ENCODE peak calls at places on chromosomes 4 and X, in nine cellular contexts. C, I, X, A, K, V, Z, M and Y are unnamed samples.

GRCh38 chr4:2303686-2304320 is 41.9 kb upstream of the MXD4 start:
- DNase-seq in V (no peak), I (peak), A (no peak), K (no peak), X (no peak), Z (no peak), C (no peak), M (no peak), Y (peak)

GRCh38 chr4:87033902-87034301 is 99.1 kb downstream of the AFF1 start:
- DNase-seq in X (no peak), M (no peak), I (no peak), A (no peak), Z (no peak), K (no peak), C (no peak), V (no peak), Y (no peak)

GRCh38 chrX:19888419-19888879 is 1.0 kb upstream of the SH3KBP1 start:
- DNase-seq in X (no peak), A (peak), Z (peak), V (peak), M (peak), C (no peak), K (peak), I (peak), Y (peak)

GRCh38 chrX:149286940-149287349 is 218.2 kb downstream of the IDS start:
- DNase-seq in M (peak), C (no peak), I (peak), V (peak), Z (peak), A (peak), K (peak), X (no peak), Y (no peak)

GRCh38 chr4:151455212-151455611 is 46.2 kb downstream of the FHIP1A start:
- DNase-seq in C (no peak), V (no peak), K (no peak), X (no peak), M (no peak), I (no peak), Z (no peak), A (no peak), Y (no peak)

GRCh38 chr4:89482248-89482647 is 174.6 kb upstream of the GPRIN3 start:
- DNase-seq in M (no peak), I (no peak), K (peak), V (peak), C (no peak), A (peak), X (no peak), Z (peak), Y (no peak)

GRCh38 chr4:118206627-118207026 is 146.2 kb downstream of the PRSS12 start:
- DNase-seq in M (no peak), X (no peak), V (no peak), I (no peak), K (no peak), A (peak), Z (peak), C (no peak), Y (no peak)

GRCh38 chr4:56149601-56150000 is 200.9 kb downstream of the CEP135 start:
- DNase-seq in C (no peak), V (no peak), Z (peak), A (peak), X (no peak), K (no peak), I (no peak), M (no peak), Y (no peak)

GRCh38 chr4:176525576-176525975 is 205.8 kb downstream of the SPCS3 start:
- DNase-seq in C (no peak), M (no peak), V (no peak), I (no peak), Z (no peak), X (no peak), K (no peak), A (no peak), Y (no peak)

GRCh38 chrX:71995122-71995521 is 84.5 kb downstream of the NHSL2 start:
- DNase-seq in A (no peak), M (no peak), V (no peak), K (no peak), X (no peak), I (no peak), C (no peak), Z (no peak), Y (no peak)

GRCh38 chr4:102438873-102439614 is 62.1 kb upstream of the NFKB1 start:
- DNase-seq in M (no peak), A (peak), K (peak), V (peak), I (peak), X (no peak), Z (peak), C (no peak), Y (no peak)

GRCh38 chr4:125762537-125762936 is 447.8 kb downstream of the FAT4 start:
- DNase-seq in A (no peak), K (no peak), I (no peak), V (no peak), Z (no peak), M (no peak), X (no peak), C (no peak), Y (no peak)

GRCh38 chr4:127239902-127240575 is 392.7 kb upstream of the INTU start:
- DNase-seq in V (peak), M (no peak), K (no peak), Z (no peak), I (no peak), X (no peak), A (no peak), C (no peak), Y (no peak)

GRCh38 chr4:113972781-113973180 is 6.7 kb downstream of the ARSJ start:
- DNase-seq in Z (no peak), M (no peak), A (no peak), V (no peak), I (no peak), K (no peak), X (no peak), C (no peak), Y (no peak)

GRCh38 chrX:136802515-136802914 is 21.8 kb upstream of the ARHGEF6 start:
- DNase-seq in X (no peak), V (no peak), A (no peak), M (no peak), C (no peak), K (no peak), Z (no peak), I (no peak), Y (no peak)

GRCh38 chrX:136810493-136810892 is 29.8 kb upstream of the ARHGEF6 start:
- DNase-seq in V (peak), I (no peak), M (no peak), C (no peak), X (no peak), A (no peak), Z (no peak), K (no peak), Y (no peak)

GRCh38 chrX:136812286-136812685 is 31.6 kb upstream of the ARHGEF6 start:
- DNase-seq in Z (peak), M (no peak), A (peak), K (no peak), I (no peak), V (no peak), X (no peak), C (no peak), Y (no peak)

GRCh38 chrX:136806891-136807410 is 26.2 kb upstream of the ARHGEF6 start:
- DNase-seq in C (no peak), V (no peak), Z (no peak), X (no peak), M (no peak), K (no peak), A (no peak), I (no peak), Y (no peak)
- TF ChIP-seq CTCF in C (no peak), V (no peak), Z (no peak), X (no peak), M (no peak), K (no peak), A (no peak), I (no peak), Y (no peak)

GRCh38 chrX:17564689-17565409 is 172.4 kb upstream of the SCML1 start:
- DNase-seq in X (no peak), M (no peak), Z (no peak), V (no peak), C (no peak), K (peak), A (peak), I (no peak), Y (no peak)

GRCh38 chrX:17563076-17563475 is 174.2 kb upstream of the SCML1 start:
- DNase-seq in X (no peak), I (no peak), V (no peak), K (no peak), Z (no peak), M (no peak), A (no peak), C (no peak), Y (no peak)

GRCh38 chrX:17563515-17563914 is 173.8 kb upstream of the SCML1 start:
- DNase-seq in C (no peak), M (no peak), I (no peak), V (no peak), X (no peak), K (no peak), A (no peak), Z (peak), Y (no peak)

GRCh38 chrX:17560385-17560784 is 176.9 kb upstream of the SCML1 start:
- DNase-seq in M (no peak), I (no peak), X (no peak), A (no peak), C (no peak), K (no peak), V (no peak), Z (no peak), Y (no peak)

DNA sequence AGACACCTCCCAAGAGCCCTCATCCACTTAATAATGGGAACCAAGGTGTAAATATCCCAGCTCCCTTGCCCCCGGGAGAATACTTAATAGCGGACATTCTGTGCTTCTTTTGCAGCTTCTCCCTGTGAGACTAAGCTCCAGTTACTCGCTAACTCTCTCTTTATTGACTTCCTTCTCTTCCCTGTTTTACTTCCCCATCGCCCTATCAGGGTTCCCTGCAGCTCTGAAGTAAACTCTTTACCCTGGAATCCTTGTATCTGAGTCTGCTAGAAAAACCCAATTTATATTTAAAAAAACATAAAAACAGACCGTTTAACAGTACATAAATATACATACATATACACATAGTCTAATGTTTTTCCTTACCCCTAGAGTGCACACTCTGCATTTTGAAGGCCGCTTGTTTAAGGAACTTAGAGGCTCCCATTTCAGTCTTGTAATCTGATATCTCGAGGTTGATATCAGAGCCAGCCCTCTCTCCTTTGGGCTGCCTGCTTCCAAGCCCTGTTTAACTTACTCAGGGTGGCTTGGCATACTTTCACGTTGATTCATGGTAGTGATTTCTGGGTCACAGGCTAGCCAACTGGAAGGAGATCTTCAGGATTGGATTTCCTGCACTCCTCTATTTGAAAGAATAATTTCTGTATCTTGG is 177.4 kb upstream of the SCML1 start:
- DNase-seq in A (peak), I (no peak), V (peak), K (peak), X (no peak), Z (peak), M (no peak), C (no peak), Y (no peak)
- TF ChIP-seq CTCF in A (no peak), I (no peak), V (no peak), K (no peak), X (no peak), Z (peak), M (no peak), C (no peak), Y (no peak)

GRCh38 chr4:129926936-129927335 is 831.0 kb downstream of the C4orf33 start:
- DNase-seq in I (no peak), Z (no peak), A (no peak), X (no peak), V (peak), K (peak), M (no peak), C (no peak), Y (no peak)
- TF ChIP-seq CTCF in I (no peak), Z (no peak), A (no peak), X (no peak), V (peak), K (peak), M (no peak), C (peak), Y (no peak)

GRCh38 chr4:128565565-128566186 is 243.8 kb upstream of the JADE1 start:
- DNase-seq in V (peak), K (peak), A (peak), M (peak), X (peak), Z (no peak), I (peak), C (no peak), Y (peak)
- TF ChIP-seq CTCF in V (peak), K (peak), A (peak), M (peak), X (peak), Z (peak), I (peak), C (peak), Y (no peak)

DNA sequence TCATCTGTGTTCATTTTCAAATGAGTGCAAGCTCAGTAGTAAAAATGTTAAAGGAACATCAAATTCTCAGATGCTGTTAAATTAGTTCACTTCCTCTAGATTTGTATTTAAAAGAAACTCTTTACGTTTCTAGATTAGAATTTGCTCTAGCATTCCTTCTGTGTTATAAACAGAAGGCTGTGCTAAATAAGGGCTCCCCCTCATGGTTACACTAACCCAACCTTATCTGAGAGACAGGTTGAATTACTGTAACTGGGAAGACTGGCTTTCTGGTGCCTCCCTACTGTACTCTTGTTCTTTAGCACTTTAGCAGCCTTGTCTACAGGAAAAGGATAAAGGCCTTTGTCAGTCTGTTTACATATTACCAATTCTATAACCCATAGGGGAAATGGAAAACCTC is 56.8 kb downstream of the RXFP1 start:
- DNase-seq in V (peak), C (no peak), K (peak), M (no peak), A (peak), Z (peak), X (no peak), I (no peak), Y (no peak)
- TF ChIP-seq CTCF in V (peak), C (peak), K (peak), M (peak), A (peak), Z (peak), X (peak), I (no peak), Y (no peak)

GRCh38 chr4:144715230-144715629 is 69.3 kb downstream of the HHIP start:
- DNase-seq in C (no peak), Z (no peak), A (no peak), M (no peak), X (no peak), I (no peak), K (no peak), V (no peak), Y (no peak)

GRCh38 chr4:144712775-144713174 is 66.8 kb downstream of the HHIP start:
- DNase-seq in K (no peak), X (no peak), I (no peak), Z (peak), V (no peak), M (no peak), A (peak), C (no peak), Y (no peak)

GRCh38 chr4:144716778-144717177 is 70.8 kb downstream of the HHIP start:
- DNase-seq in Z (peak), X (no peak), V (no peak), K (no peak), C (no peak), M (no peak), A (no peak), I (no peak), Y (no peak)

GRCh38 chr4:144711685-144712456 is 65.9 kb downstream of the HHIP start:
- DNase-seq in V (no peak), K (no peak), I (no peak), M (no peak), Z (no peak), C (no peak), X (no peak), A (no peak), Y (no peak)

GRCh38 chr4:144714166-144714565 is 68.2 kb downstream of the HHIP start:
- DNase-seq in I (no peak), C (no peak), X (no peak), Z (peak), M (no peak), K (no peak), V (no peak), A (no peak), Y (no peak)
- TF ChIP-seq CTCF in I (no peak), C (no peak), X (no peak), Z (no peak), M (no peak), K (no peak), V (no peak), A (no peak), Y (no peak)

GRCh38 chrX:68698955-68699354 is 51.5 kb downstream of the STARD8 start:
- DNase-seq in M (no peak), A (no peak), Z (no peak), C (no peak), K (no peak), V (no peak), X (no peak), I (no peak), Y (no peak)
- TF ChIP-seq CTCF in M (no peak), A (no peak), Z (no peak), C (no peak), K (no peak), V (no peak), X (no peak), I (no peak), Y (no peak)

DNA sequence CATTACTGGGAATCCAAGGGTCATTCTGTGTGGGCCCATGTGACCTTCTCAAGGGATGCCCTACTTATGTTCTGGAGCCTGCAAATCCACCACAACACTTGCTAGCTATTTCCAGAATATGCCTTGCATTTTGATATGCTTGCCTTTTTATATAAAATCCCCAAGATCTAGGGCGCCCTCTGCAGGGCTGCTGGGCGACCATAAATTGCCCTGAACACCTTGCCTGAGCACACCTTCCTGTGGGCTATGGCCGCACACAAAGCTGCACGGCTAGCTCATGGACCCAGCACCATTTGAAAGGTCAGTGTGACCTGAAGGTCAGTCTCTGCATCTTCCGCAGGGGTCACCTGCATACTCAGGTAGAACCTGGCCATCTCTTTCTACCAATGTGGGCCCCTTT is 311.7 kb downstream of the NLGN4X start:
- DNase-seq in I (no peak), A (no peak), Z (no peak), X (no peak), M (no peak), V (peak), K (no peak), C (no peak), Y (no peak)
- TF ChIP-seq CTCF in I (no peak), A (no peak), Z (no peak), X (no peak), M (no peak), V (peak), K (no peak), C (peak), Y (no peak)